ENCODE peak calls at places on chromosomes 1 and 21, in five cellular contexts. N is hepatocyte, R is endothelial cell of umbilical vein, K is keratinocyte, W is mammary epithelial cell. B is an unnamed sample.

GRCh38 chr1:219555031-219555667 is 57.8 kb downstream of the ZC3H11B start:
- DNase-seq in N (peak), R (no peak), K (no peak), W (peak), B (peak)

GRCh38 chr1:40309374-40310128 is 7.5 kb downstream of the COL9A2 start:
- DNase-seq in N (no peak), R (no peak), K (no peak), W (no peak), B (no peak)

GRCh38 chr1:207869859-207870258 is 41.1 kb downstream of the CD34 start:
- DNase-seq in N (peak), R (no peak), K (no peak), W (no peak), B (no peak)

GRCh38 chr1:181390350-181391080 is 92.8 kb upstream of the CACNA1E start:
- DNase-seq in N (no peak), R (no peak), K (no peak), W (no peak), B (no peak)

GRCh38 chr21:32858628-32859027 is 87.1 kb upstream of the PAXBP1 start:
- DNase-seq in N (no peak), R (no peak), K (no peak), W (no peak), B (no peak)

GRCh38 chr1:221206076-221206475 is 326.8 kb downstream of the HLX start:
- DNase-seq in N (no peak), R (no peak), K (no peak), W (no peak), B (no peak)

GRCh38 chr1:214658785-214659184 is 55.8 kb downstream of the CENPF start:
- DNase-seq in N (peak), R (peak), K (no peak), W (peak), B (peak)

GRCh38 chr1:233530665-233531386 is 83.1 kb upstream of the KCNK1 start:
- DNase-seq in N (no peak), R (no peak), K (no peak), W (peak), B (no peak)

GRCh38 chr1:74963120-74963519 is 171.1 kb upstream of the LHX8 start:
- DNase-seq in N (no peak), R (no peak), K (no peak), W (no peak), B (no peak)

GRCh38 chr1:70044832-70045231 is 160.5 kb downstream of the LRRC40 start:
- DNase-seq in N (no peak), R (peak), K (peak), W (peak), B (no peak)

GRCh38 chr1:167052389-167052788 is 37.8 kb downstream of the GPA33 start:
- DNase-seq in N (peak), R (no peak), K (no peak), W (no peak), B (peak)

GRCh38 chr1:47797555-47797954 is 199.6 kb downstream of the TRABD2B start:
- DNase-seq in N (no peak), R (no peak), K (no peak), W (no peak), B (no peak)

GRCh38 chr1:171666114-171666769 is 13.8 kb upstream of the MYOC start:
- DNase-seq in N (no peak), R (no peak), K (no peak), W (no peak), B (no peak)

GRCh38 chr1:202207292-202207691 is 13.7 kb downstream of the LGR6 start:
- DNase-seq in N (peak), R (peak), K (no peak), W (peak), B (peak)

GRCh38 chr1:199218065-199218464 is 579.2 kb downstream of the PTPRC start:
- DNase-seq in N (no peak), R (no peak), K (no peak), W (no peak), B (peak)

GRCh38 chr21:42373181-42373907 is 7.0 kb upstream of the TFF1 start:
- DNase-seq in N (no peak), R (no peak), K (no peak), W (no peak), B (no peak)

GRCh38 chr1:16924919-16925477 is 3.3 kb downstream of the CROCC start:
- DNase-seq in N (no peak), R (no peak), K (no peak), W (no peak), B (peak)

GRCh38 chr1:67214420-67215174 is 48.3 kb downstream of the IL23R start:
- DNase-seq in N (peak), R (peak), K (no peak), W (peak), B (peak)
- TF ChIP-seq CTCF in N (peak), R (peak), K (no peak), W (peak), B (peak)

GRCh38 chr1:205043866-205044265 is 854 bp downstream of the CNTN2 start:
- DNase-seq in N (no peak), R (no peak), K (no peak), W (no peak), B (peak)
- TF ChIP-seq EZH2 in N (no peak), R (no peak), K (no peak), W (no peak), B (no peak)

DNA sequence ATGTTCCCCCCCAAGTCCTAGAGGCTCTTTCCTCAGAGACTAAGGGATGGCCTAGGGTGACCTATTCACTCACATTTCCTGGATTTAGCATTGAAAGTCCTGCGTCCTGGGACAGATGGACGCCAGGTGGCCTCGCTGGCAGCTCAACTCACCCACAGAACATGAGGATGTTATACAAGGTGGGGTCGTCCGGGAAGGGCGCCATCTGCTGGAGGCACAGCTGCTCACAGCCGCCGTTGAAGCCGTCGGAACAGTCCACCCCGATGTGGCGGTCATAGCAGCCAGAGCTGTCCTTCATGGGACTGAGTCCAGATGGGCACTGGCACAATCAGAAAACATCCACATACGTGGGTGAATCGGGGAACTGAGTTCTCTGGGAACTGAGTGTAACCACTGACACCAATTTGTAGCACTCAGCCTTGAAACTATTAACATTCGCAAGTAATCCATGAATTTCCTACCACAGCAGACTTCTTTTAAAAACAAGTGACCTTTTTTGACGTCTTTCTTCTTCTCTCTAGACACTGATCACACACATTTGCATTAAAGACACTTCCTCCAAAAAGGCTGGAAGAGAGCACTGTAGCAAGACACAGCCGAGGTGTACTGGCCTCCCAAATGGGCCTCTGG is 215.4 kb downstream of the ASTN1 start:
- DNase-seq in N (peak), R (peak), K (peak), W (peak), B (peak)
- TF ChIP-seq CTCF in N (peak), R (peak), K (peak), W (peak), B (peak)

GRCh38 chr1:24150228-24151174 is 7.6 kb upstream of the IL22RA1 start:
- DNase-seq in N (peak), R (peak), K (peak), W (peak), B (peak)
- TF ChIP-seq EZH2 in N (no peak), R (no peak), K (no peak), W (no peak), B (no peak)

DNA sequence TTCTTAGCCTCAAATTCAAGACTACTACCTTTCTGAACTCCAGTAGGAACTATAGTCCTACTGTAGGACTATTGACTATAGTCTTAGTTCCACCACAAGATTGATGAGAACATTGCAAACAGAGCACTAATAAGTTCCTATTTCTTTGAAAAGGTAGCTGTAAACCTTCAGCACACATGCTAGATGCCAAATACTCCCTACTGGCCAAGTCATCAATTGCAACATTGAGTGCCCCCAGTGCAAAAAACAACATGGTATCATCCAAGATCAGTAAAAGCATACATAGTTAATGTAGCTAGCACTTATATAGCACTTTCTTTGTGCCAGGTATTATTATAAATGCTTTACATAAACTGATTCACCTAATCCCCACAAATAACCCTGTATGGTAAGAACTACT is 99.8 kb downstream of the MRPL39 start:
- DNase-seq in N (no peak), R (no peak), K (no peak), W (no peak), B (peak)
- TF ChIP-seq CTCF in N (no peak), R (no peak), K (no peak), W (no peak), B (peak)

GRCh38 chr1:56644941-56645662 is at the start of gene PRKAA2:
- DNase-seq in N (peak), R (peak), K (no peak), W (peak), B (peak)
- TF ChIP-seq EZH2 in N (no peak), R (no peak), K (no peak), W (no peak), B (no peak)

DNA sequence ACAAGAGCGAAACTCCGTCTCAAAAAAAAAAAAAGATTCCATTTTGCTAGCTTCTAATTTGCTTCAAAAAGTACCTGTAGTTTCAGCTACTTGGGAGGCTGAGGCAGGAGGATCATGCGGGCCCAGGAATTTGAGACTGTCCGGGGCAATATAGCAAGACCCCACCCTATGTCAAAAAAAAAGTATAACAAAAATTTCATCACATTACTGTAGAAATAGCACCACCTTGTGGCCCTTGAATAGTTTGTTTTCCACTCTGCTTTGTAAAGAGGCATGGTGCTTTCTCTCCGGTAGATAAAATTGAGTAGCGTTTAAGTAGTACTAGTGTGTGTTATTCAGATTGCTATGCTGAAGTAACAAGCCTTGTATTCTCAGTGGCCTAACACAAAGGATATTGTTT is 18.2 kb upstream of the MSTO1 start:
- DNase-seq in N (peak), R (peak), K (no peak), W (peak), B (peak)
- TF ChIP-seq CTCF in N (peak), R (peak), K (no peak), W (peak), B (peak)

DNA sequence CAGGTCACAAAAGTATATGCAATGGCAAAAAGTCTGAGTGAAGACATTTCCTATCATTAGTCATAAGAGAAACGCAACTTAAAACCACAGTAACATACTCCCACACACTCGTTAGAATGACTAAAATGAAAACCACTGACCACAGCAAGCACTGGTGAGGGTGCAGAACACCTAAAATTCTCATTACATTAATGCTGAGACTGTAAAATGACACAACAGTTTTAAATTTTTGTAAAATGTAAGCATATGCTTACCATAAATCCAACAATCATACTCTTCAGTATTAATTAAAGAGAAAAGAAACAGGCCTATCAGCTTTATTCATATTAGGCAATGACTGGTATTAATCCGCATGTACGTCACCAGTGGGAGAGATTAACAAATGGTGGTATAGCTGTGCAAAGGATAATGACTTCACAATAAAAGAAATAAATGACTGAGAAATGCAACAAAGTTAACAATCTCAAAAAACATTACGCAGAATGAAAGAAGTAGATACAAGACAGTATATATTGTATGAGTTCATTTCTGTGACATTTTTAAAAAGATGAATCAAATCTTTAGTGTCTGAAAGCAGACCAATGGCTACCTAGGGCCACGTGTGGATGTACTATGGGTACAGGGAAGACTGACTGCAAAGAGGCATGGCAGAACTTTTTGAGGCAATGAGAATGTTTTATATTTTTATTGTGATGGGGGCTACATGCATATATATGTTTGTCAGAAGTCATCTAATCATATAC is 253.4 kb downstream of the AKT3 start:
- DNase-seq in N (no peak), R (no peak), K (peak), W (peak), B (no peak)
- TF ChIP-seq EZH2 in N (no peak), R (no peak), K (no peak), W (no peak), B (no peak)

GRCh38 chr1:108561731-108562326 is 1.9 kb downstream of the EEIG2 start:
- DNase-seq in N (peak), R (peak), K (no peak), W (peak), B (peak)
- TF ChIP-seq CTCF in N (peak), R (peak), K (peak), W (peak), B (peak)

GRCh38 chr21:43768868-43769167 is 7.3 kb downstream of the CSTB start:
- DNase-seq in N (no peak), R (no peak), K (no peak), W (no peak), B (peak)
- TF ChIP-seq EZH2 in N (no peak), R (no peak), K (no peak), W (no peak), B (no peak)

B was measured in GM23338.